ENCODE peak calls at places on chromosomes 13 and 19, in eight cellular contexts. T is PC-9; V is activated CD4-positive, alpha-beta T cell treated with anti-CD3 and anti-CD28 coated beads, Interleukin-2, amount 50 U/mL, for 1 hour; J is stimulated activated CD4-positive, alpha-beta T cell treated with anti-CD3 and anti-CD28 coated beads, Interleukin-15, amount 100 ng/mL, for 1 hour; U is thoracic aorta; Q is mucosa of gallbladder; W is left kidney; N is ACHN. O is an unnamed sample.

GRCh38 chr19:3556978-3557460 is 367 bp downstream of the MFSD12 start:
- DNase-seq in T (peak), N (peak), U (no peak), Q (no peak), J (peak), W (peak), V (peak), O (no peak)

GRCh38 chr13:27607125-27607524 is 13.2 kb downstream of the LNX2 start:
- DNase-seq in N (peak), J (no peak), T (peak), U (no peak), W (no peak), V (no peak), Q (peak), O (no peak)

GRCh38 chr13:36875431-36875830 is 44.6 kb downstream of the SMAD9 start:
- DNase-seq in T (no peak), Q (no peak), V (no peak), J (no peak), N (no peak), U (no peak), W (no peak), O (no peak)

GRCh38 chr13:25541434-25542123 is 169.8 kb downstream of the ATP8A2 start:
- DNase-seq in U (no peak), V (no peak), J (no peak), T (no peak), Q (no peak), W (no peak), N (peak), O (no peak)

GRCh38 chr19:34217952-34218817 is 36.2 kb upstream of the GARRE1 start:
- DNase-seq in J (peak), W (peak), V (peak), Q (peak), N (peak), U (no peak), T (peak), O (no peak)

GRCh38 chr13:79480954-79481684 is at the start of gene NDFIP2:
- DNase-seq in W (peak), Q (peak), J (peak), U (peak), V (peak), T (peak), N (peak), O (peak)

GRCh38 chr13:55728229-55728628 is 1412.5 kb upstream of the PRR20A start:
- DNase-seq in J (no peak), V (no peak), U (no peak), N (no peak), T (no peak), Q (no peak), W (no peak), O (no peak)

GRCh38 chr19:8501547-8501946 is 893 bp downstream of the PRAM1 start:
- DNase-seq in J (no peak), W (no peak), T (no peak), N (no peak), U (no peak), V (no peak), Q (no peak), O (no peak)

GRCh38 chr13:71964491-71965108 is 97.6 kb upstream of the DACH1 start:
- DNase-seq in V (no peak), N (no peak), Q (no peak), U (no peak), J (no peak), W (no peak), T (no peak), O (no peak)

GRCh38 chr19:38932425-38933179 is 1.9 kb downstream of the MRPS12 start:
- DNase-seq in T (no peak), N (peak), Q (no peak), V (peak), W (peak), U (no peak), J (no peak), O (no peak)

GRCh38 chr13:35260316-35260715 is 216.2 kb downstream of the MAB21L1 start:
- DNase-seq in V (no peak), T (no peak), U (no peak), J (no peak), N (no peak), Q (no peak), W (peak), O (no peak)

GRCh38 chr19:36008336-36008978 is at the start of gene SYNE4:
- DNase-seq in J (no peak), T (peak), U (no peak), V (no peak), Q (peak), N (no peak), W (peak), O (peak)

GRCh38 chr13:111243981-111244380 is 76.5 kb upstream of the TEX29 start:
- DNase-seq in U (no peak), V (no peak), Q (no peak), W (no peak), N (no peak), T (no peak), J (no peak), O (no peak)

GRCh38 chr13:31824705-31825512 is 85.6 kb downstream of the RXFP2 start:
- DNase-seq in J (no peak), N (no peak), V (no peak), W (peak), U (no peak), Q (no peak), T (no peak), O (no peak)

GRCh38 chr13:95137096-95137495 is 164.2 kb downstream of the ABCC4 start:
- DNase-seq in T (no peak), N (no peak), U (no peak), Q (no peak), V (no peak), W (peak), J (no peak), O (no peak)

GRCh38 chr19:5170329-5170745 is 170.3 kb downstream of the PTPRS start:
- DNase-seq in W (no peak), J (no peak), U (no peak), Q (no peak), N (peak), T (no peak), V (peak), O (peak)

O was measured in progenitor cell of endocrine pancreas.